ENCODE peak calls at places on chromosomes 16 and 17, in seven cellular contexts. U is H1, B is K562, R is GM12878, F is GM12892, I is HepG2, S is SK-N-SH. P is an unnamed sample.

GRCh38 chr16:9821331-9821730 is 360.9 kb downstream of the GRIN2A start:
- DNase-seq in I (no peak), F (no peak), B (no peak), U (no peak), S (no peak), R (no peak), P (no peak)

GRCh38 chr16:25093208-25094061 is 18.1 kb upstream of the LCMT1 start:
- DNase-seq in I (no peak), U (no peak), R (no peak), B (no peak), F (no peak), S (no peak), P (no peak)

GRCh38 chr16:66931665-66932064 is 2.5 kb downstream of the CIAO2B start:
- DNase-seq in U (no peak), F (no peak), S (no peak), I (no peak), B (no peak), R (no peak), P (no peak)

GRCh38 chr16:68823401-68823800 is 19.9 kb upstream of the TANGO6 start:
- DNase-seq in I (no peak), U (no peak), R (no peak), B (no peak), S (no peak), F (no peak), P (no peak)

GRCh38 chr17:32240745-32241144 is 24.9 kb upstream of the RHBDL3 start:
- DNase-seq in I (no peak), S (no peak), F (no peak), B (peak), U (no peak), R (no peak), P (no peak)

GRCh38 chr16:11706180-11706742 is 36.4 kb downstream of the TXNDC11 start:
- DNase-seq in U (no peak), B (peak), F (no peak), I (no peak), S (no peak), R (no peak), P (no peak)

GRCh38 chr17:41972571-41973411 is 6.2 kb downstream of the CNP start:
- DNase-seq in R (no peak), F (no peak), U (no peak), S (peak), B (no peak), I (no peak), P (no peak)

GRCh38 chr17:17819561-17819995 is 17.2 kb downstream of the SREBF1 start:
- DNase-seq in U (no peak), R (peak), I (peak), S (peak), F (peak), B (peak), P (peak)

GRCh38 chr17:31431795-31432658 is 40.6 kb downstream of the RAB11FIP4 start:
- DNase-seq in B (no peak), R (no peak), S (no peak), F (no peak), I (peak), U (no peak), P (no peak)

GRCh38 chr16:85798901-85799496 is 345 bp downstream of the EMC8 start:
- DNase-seq in R (no peak), S (peak), F (peak), B (peak), U (no peak), I (no peak), P (peak)

GRCh38 chr17:48724241-48725004 is 1.4 kb downstream of the PRAC2 start:
- DNase-seq in B (peak), I (peak), R (peak), F (peak), U (no peak), S (peak), P (no peak)

GRCh38 chr17:2070241-2071023 is 15.5 kb downstream of the HIC1 start:
- DNase-seq in F (peak), R (peak), B (no peak), I (no peak), S (no peak), U (no peak), P (peak)

GRCh38 chr17:74217036-74217725 is 3.8 kb downstream of the TTYH2 start:
- DNase-seq in B (no peak), S (no peak), I (no peak), U (no peak), F (no peak), R (no peak), P (no peak)

GRCh38 chr16:68265078-68265925 is 976 bp downstream of the SLC7A6 start:
- DNase-seq in I (peak), U (no peak), F (no peak), S (peak), B (peak), R (no peak), P (no peak)

GRCh38 chr17:39677581-39678339 is 9.5 kb downstream of the PNMT start:
- DNase-seq in B (no peak), F (no peak), I (no peak), S (no peak), R (no peak), U (no peak), P (no peak)

GRCh38 chr17:69388791-69389442 is 25.6 kb upstream of the MAP2K6 start:
- DNase-seq in I (no peak), S (no peak), B (no peak), U (no peak), F (no peak), R (no peak), P (no peak)

GRCh38 chr16:74605746-74606520 is 981 bp downstream of the GLG1 start:
- DNase-seq in R (no peak), B (peak), S (no peak), U (no peak), F (no peak), I (no peak), P (no peak)

GRCh38 chr17:12568358-12569251 is 97.1 kb upstream of the MYOCD start:
- DNase-seq in U (no peak), F (no peak), S (no peak), I (no peak), B (no peak), R (no peak), P (no peak)

GRCh38 chr17:66676421-66676820 is 158.5 kb upstream of the CACNG5 start:
- DNase-seq in I (no peak), R (no peak), U (no peak), F (no peak), S (no peak), B (no peak), P (no peak)

GRCh38 chr17:10812674-10813073 is 8.8 kb upstream of the TMEM238L start:
- DNase-seq in B (no peak), U (no peak), R (no peak), S (no peak), F (no peak), I (no peak), P (no peak)

GRCh38 chr17:59440757-59441458 is 109.5 kb downstream of the YPEL2 start:
- DNase-seq in F (peak), B (peak), S (peak), R (peak), I (peak), U (peak), P (peak)

GRCh38 chr16:8920676-8921625 is 38.8 kb downstream of the LITAFD start:
- DNase-seq in S (no peak), R (no peak), F (no peak), I (no peak), B (no peak), U (no peak), P (no peak)

GRCh38 chr17:37820313-37821024 is 75.6 kb upstream of the HNF1B start:
- DNase-seq in U (no peak), S (no peak), F (no peak), R (no peak), I (no peak), B (no peak), P (no peak)

DNA sequence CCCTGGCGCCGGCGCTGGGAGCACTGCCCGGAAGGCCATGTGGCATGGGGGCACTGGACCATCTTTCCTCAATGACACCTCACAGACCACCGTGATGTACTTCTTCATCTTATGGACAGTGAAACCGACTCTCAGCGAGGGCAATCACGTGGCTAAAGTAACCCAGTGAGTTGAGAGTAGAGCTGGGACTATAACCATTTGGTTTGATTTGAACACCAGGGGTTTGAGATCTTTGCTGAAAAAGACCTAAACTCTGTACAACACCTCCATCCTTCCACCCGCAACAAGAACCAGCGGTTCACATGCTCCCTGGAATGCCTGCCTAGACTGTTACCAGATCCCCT is 3.3 kb downstream of the ITGA2B start:
- DNase-seq in U (no peak), I (no peak), F (no peak), B (no peak), R (no peak), S (no peak), P (no peak)
- TF ChIP-seq TAF1 in U (no peak), I (no peak), F (no peak), B (no peak), R (no peak), S (no peak), P (no peak)

DNA sequence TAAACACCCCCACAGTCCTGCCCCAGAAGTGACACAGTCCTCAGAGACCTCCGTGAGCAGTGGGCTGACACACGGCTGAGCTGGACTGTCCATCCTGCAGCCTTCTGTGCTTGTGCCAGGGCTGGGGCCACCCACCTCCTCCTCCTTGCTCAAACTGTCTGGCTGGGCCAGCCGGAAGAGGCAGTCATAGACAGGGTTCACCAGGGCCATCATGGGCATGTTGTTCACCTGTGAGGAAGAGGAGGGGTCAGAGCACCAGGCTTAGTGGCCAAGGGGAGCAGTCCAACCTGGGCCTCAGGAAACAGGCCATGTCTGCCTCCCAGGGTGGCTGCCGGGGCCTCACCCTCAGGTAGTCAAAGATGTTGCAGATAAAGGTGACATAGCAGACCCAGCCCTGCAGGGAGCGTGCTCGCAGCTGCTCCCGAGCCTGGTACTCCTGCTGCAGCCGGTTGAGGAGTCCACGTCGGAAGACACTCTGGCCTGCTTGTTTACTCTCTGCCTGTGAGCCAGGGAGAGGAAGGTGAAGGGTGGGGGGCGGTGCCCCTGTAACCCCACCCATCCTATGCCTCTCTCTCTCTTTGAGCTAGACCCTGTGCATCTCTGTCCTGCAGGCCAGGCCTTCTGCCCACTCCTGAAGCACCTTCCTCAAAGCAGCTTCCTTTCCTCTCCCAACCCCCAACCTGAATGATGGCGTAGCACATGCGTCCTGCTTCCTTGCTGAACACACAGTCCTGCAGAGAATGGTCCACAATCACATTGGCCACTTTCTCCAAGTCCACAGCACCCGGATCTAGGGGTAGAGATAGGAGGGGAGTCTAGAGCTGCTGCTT is 3.4 kb downstream of the MIF4GD start:
- DNase-seq in F (no peak), U (peak), S (peak), I (peak), B (peak), R (no peak), P (no peak)
- TF ChIP-seq TAF1 in F (no peak), U (no peak), S (no peak), I (no peak), B (no peak), R (no peak), P (no peak)

GRCh38 chr16:1272453-1273198 is 16.8 kb downstream of the TPSD1 start:
- DNase-seq in I (no peak), S (peak), U (no peak), B (no peak), R (no peak), F (no peak), P (no peak)
- TF ChIP-seq TAF1 in I (no peak), S (no peak), U (no peak), B (no peak), R (no peak), F (no peak), P (no peak)

DNA sequence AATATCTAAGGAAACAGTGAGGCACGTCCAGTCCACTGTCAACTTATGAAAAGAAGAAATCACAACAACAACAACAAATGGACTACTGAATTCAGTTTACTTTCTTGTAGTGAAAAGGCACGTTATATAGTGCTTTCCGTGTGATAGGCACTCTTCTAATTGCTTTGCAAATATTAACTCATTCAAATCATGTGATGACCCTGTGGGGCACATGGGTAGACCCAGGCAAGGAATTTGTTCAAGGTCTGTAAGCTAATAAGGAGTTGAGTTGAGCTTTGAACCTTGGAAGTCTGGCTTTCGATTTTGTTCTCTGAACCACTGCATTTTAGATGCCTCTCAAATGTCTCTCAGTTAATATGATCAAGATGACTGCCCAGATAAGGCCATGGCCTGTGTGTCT is 295.2 kb upstream of the RBFOX1 start:
- DNase-seq in S (no peak), B (no peak), R (no peak), I (peak), F (no peak), U (no peak), P (no peak)
- TF ChIP-seq TAF1 in S (no peak), B (no peak), R (no peak), I (no peak), F (no peak), U (no peak), P (no peak)

DNA sequence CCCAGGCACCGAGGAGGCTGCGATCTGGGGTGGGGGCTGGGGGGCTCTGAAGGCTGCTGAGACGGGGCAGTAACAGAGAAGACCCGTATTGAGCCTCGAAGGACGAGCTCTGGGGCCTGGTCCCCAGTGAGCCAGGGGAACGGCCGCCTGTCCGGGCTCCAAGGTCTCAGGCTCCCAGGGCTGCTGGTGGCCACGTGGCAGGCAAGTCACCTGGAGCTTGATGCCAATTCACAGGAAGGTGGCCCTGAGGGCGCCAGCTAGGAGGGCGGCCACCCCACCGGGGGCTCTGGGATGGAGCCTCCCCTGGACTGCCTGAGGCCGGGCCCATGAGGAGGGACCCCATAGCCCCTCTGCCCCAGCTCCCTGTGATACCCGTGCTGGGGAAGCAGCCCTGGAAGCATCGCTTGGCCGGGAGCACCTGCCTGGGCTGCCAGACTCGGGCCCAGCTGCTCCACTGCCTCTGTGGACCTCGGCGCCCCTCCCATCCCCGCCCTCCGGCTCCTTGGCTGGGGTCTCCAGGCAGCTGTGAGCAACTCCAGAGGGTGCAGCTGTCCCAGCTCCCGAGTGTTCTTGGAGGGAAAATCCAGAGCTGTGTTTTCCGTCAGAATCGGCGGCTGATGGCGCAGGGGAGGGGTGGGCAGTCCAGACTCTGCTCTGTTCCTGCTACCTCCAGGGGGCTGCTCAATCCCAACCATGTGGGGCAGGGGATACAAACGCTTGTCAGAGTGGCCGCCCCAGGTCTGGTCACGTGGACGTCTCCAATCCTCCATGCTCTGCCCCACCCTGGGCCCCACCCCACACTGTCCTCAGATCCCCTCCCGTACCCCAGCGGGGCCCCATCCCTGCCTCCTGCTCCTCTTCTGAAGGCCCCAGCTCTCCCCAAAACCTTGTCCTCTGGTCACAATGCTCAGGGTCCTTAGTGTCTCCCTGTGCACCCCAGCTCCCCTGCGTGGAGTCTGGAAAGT is 67.2 kb upstream of the GNG13 start:
- DNase-seq in I (no peak), B (no peak), U (no peak), F (no peak), R (no peak), S (no peak), P (no peak)
- TF ChIP-seq TAF1 in I (no peak), B (no peak), U (no peak), F (no peak), R (no peak), S (no peak), P (no peak)

DNA sequence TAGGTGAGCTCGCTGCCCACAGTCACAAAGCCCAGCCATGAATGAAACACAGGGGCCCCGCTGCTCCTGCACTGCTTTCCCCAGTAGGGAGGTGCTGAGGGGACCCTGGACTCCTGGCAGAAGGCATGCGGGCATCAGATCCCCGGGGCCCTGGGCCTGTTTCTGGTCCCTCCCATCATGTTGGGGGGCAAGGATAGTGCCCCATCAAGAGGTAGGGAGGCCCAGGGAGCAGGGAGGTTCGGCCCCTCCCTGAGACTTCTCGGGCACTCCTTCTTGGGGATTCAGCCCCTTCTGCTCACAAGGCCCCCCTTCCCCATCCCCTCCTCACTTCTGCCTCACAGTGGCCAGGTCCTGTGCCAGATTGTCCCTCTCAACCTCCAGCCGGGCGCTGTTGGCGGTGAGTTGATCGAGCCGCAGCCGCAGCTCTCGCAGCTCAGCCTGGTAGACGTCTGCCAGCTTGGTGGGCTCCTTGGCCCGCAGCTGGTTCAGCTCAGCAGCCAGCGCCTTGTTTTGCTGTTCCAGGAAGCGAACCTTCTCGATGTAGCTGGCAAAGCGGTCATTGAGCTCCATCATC is 515 bp downstream of the GFAP start:
- DNase-seq in R (no peak), I (no peak), U (no peak), S (peak), B (no peak), F (no peak), P (no peak)
- TF ChIP-seq TAF1 in R (no peak), I (no peak), U (no peak), S (no peak), B (no peak), F (no peak), P (no peak)